ENCODE peak calls at places on chromosomes 6 and 20, in six cellular contexts. A, C, U, E, I and J are unnamed samples.

GRCh38 chr20:9761476-9761875 is 77.4 kb downstream of the PAK5 start:
- DNase-seq in A (no peak), C (no peak), U (no peak), E (no peak), I (no peak), J (no peak)

GRCh38 chr6:85191656-85192055 is 258.2 kb upstream of the NT5E start:
- DNase-seq in A (no peak), C (no peak), U (no peak), E (no peak), I (peak), J (no peak)

GRCh38 chr6:55917756-55918415 is 42.5 kb upstream of the BMP5 start:
- DNase-seq in A (no peak), C (no peak), U (no peak), E (no peak), I (peak), J (no peak)

GRCh38 chr6:42907336-42907735 is 8.5 kb upstream of the PTCRA start:
- DNase-seq in A (no peak), C (no peak), U (no peak), E (no peak), I (no peak), J (no peak)

GRCh38 chr6:53544050-53544499 is 826 bp downstream of the GCLC start:
- DNase-seq in A (no peak), C (no peak), U (no peak), E (no peak), I (peak), J (no peak)

GRCh38 chr6:28081486-28081751 is 1.1 kb downstream of the ZNF165 start:
- DNase-seq in A (peak), C (no peak), U (peak), E (no peak), I (no peak), J (no peak)

GRCh38 chr6:38131527-38131965 is 312.0 kb downstream of the ZFAND3 start:
- DNase-seq in A (no peak), C (peak), U (no peak), E (no peak), I (peak), J (no peak)

GRCh38 chr20:36866681-36867485 is 9.1 kb upstream of the TLDC2 start:
- DNase-seq in A (no peak), C (no peak), U (no peak), E (no peak), I (no peak), J (no peak)

GRCh38 chr6:154537486-154537885 is 27.0 kb upstream of the CNKSR3 start:
- DNase-seq in A (no peak), C (no peak), U (no peak), E (no peak), I (no peak), J (peak)

GRCh38 chr6:128997880-128998279 is 114.9 kb downstream of the LAMA2 start:
- DNase-seq in A (no peak), C (no peak), U (no peak), E (no peak), I (no peak), J (no peak)

GRCh38 chr6:122381494-122382083 is 17.9 kb upstream of the HSF2 start:
- DNase-seq in A (peak), C (peak), U (peak), E (peak), I (peak), J (peak)

GRCh38 chr20:63913768-63914167 is 18.8 kb downstream of the DNAJC5 start:
- DNase-seq in A (no peak), C (no peak), U (no peak), E (no peak), I (no peak), J (no peak)

GRCh38 chr6:116450769-116451740 is 10.1 kb upstream of the CALHM6 start:
- DNase-seq in A (peak), C (no peak), U (peak), E (no peak), I (no peak), J (no peak)

GRCh38 chr20:37308098-37309050 is 18.9 kb downstream of the MANBAL start:
- DNase-seq in A (no peak), C (no peak), U (no peak), E (no peak), I (no peak), J (no peak)

GRCh38 chr6:131146865-131147264 is 11.6 kb downstream of the AKAP7 start:
- DNase-seq in A (no peak), C (no peak), U (no peak), E (no peak), I (no peak), J (no peak)

GRCh38 chr6:70709826-70710225 is 42.1 kb downstream of the SMAP1 start:
- DNase-seq in A (peak), C (peak), U (no peak), E (no peak), I (peak), J (no peak)

GRCh38 chr6:130376921-130377320 is 11.1 kb downstream of the TMEM200A start:
- DNase-seq in A (no peak), C (no peak), U (no peak), E (no peak), I (peak), J (no peak)

GRCh38 chr20:57493091-57493615 is 31.8 kb downstream of the CTCFL start:
- DNase-seq in A (no peak), C (no peak), U (no peak), E (no peak), I (no peak), J (no peak)

GRCh38 chr6:157760589-157761330 is 62.3 kb upstream of the SNX9 start:
- DNase-seq in A (peak), C (no peak), U (no peak), E (no peak), I (peak), J (no peak)

GRCh38 chr6:154112181-154112809 is 73.3 kb downstream of the OPRM1 start:
- DNase-seq in A (peak), C (no peak), U (no peak), E (no peak), I (no peak), J (no peak)